ENCODE peak calls at places on chromosomes 3 and 15, in six cellular contexts. L, O, N, E, D and Z are unnamed samples.

GRCh38 chr3:12370758-12371157 is 81.9 kb downstream of the PPARG start:
- DNase-seq in E (peak; percentile 2), L (no peak), D (no peak), O (no peak), N (peak; percentile 37), Z (no peak)

GRCh38 chr3:111737712-111738097 is 121.4 kb upstream of the PHLDB2 start:
- DNase-seq in N (peak; percentile 52), O (no peak), E (no peak), D (no peak), L (no peak), Z (no peak)

GRCh38 chr3:157176108-157176507 is 16.2 kb upstream of the CCNL1 start:
- DNase-seq in E (peak; percentile 68), O (no peak), L (no peak), N (no peak), D (no peak), Z (no peak)

GRCh38 chr15:69126054-69126469 is 34.4 kb upstream of the GLCE start:
- DNase-seq in N (peak; percentile 80), D (no peak), E (no peak), O (peak; percentile 4), L (no peak), Z (peak; percentile 23)

GRCh38 chr3:63824309-63824708 is 5.2 kb downstream of the C3orf49 start:
- DNase-seq in L (no peak), O (no peak), E (no peak), N (no peak), D (no peak), Z (no peak)

GRCh38 chr15:74618841-74619596 is 3.4 kb downstream of the CLK3 start:
- DNase-seq in E (no peak), D (no peak), L (no peak), N (peak; percentile 59), O (no peak), Z (no peak)

GRCh38 chr3:78913711-78914110 is 854.1 kb downstream of the ROBO1 start:
- DNase-seq in D (no peak), N (no peak), L (no peak), E (no peak), O (no peak), Z (no peak)

GRCh38 chr3:64022451-64023186 is 675 bp downstream of the PSMD6 start:
- DNase-seq in E (peak; percentile 21), O (no peak), D (no peak), N (no peak), L (no peak), Z (peak; percentile 18)

GRCh38 chr3:8627541-8627940 is 17.1 kb downstream of the SSUH2 start:
- DNase-seq in O (no peak), L (no peak), N (no peak), D (no peak), E (no peak), Z (no peak)

GRCh38 chr3:180330440-180330839 is 271.5 kb upstream of the TTC14 start:
- DNase-seq in E (no peak), L (no peak), D (no peak), N (no peak), O (no peak), Z (no peak)

GRCh38 chr15:63331456-63331855 is 50.2 kb downstream of the CA12 start:
- DNase-seq in E (no peak), N (no peak), L (no peak), O (peak; percentile 24), D (no peak), Z (no peak)

GRCh38 chr15:37679627-37680026 is 254.8 kb upstream of the TMCO5A start:
- DNase-seq in E (no peak), D (no peak), O (no peak), L (no peak), N (no peak), Z (no peak)

GRCh38 chr15:37678124-37678523 is 256.3 kb upstream of the TMCO5A start:
- DNase-seq in E (no peak), D (no peak), O (no peak), L (peak; percentile 50), N (no peak), Z (no peak)

GRCh38 chr15:37682304-37682703 is 252.1 kb upstream of the TMCO5A start:
- DNase-seq in L (no peak), E (no peak), O (no peak), D (no peak), N (peak; percentile 5), Z (no peak)
- TF ChIP-seq CTCF in L (peak; percentile 47), E (peak; percentile 40), O (no peak), D (no peak), N (peak; percentile 36), Z (no peak)

GRCh38 chr3:170040283-170040907 is 2.6 kb downstream of the GPR160 start:
- DNase-seq in N (no peak), D (no peak), O (no peak), E (no peak), L (no peak), Z (no peak)
- H3K4me3 ChIP-seq in N (no peak overlapping the region), D (peak overlapping the region; percentile 87), O (no peak overlapping the region), E (no peak overlapping the region), L (no peak overlapping the region), Z (peak overlapping the region; percentile 87)

GRCh38 chr3:33579181-33579510 is 138.9 kb downstream of the CLASP2 start:
- DNase-seq in L (no peak), O (no peak), D (no peak), E (no peak), N (no peak), Z (no peak)

GRCh38 chr3:33578325-33579180 is 138.3 kb upstream of the UBP1 start:
- DNase-seq in E (no peak), N (peak; percentile 83), O (no peak), L (no peak), D (no peak), Z (no peak)

GRCh38 chr3:33575313-33575712 is 135.1 kb upstream of the UBP1 start:
- DNase-seq in O (no peak), L (no peak), N (no peak), E (no peak), D (no peak), Z (peak; percentile 64)

GRCh38 chr3:33577588-33577987 is 137.4 kb upstream of the UBP1 start:
- DNase-seq in N (no peak), E (no peak), O (no peak), D (no peak), L (no peak), Z (no peak)

DNA sequence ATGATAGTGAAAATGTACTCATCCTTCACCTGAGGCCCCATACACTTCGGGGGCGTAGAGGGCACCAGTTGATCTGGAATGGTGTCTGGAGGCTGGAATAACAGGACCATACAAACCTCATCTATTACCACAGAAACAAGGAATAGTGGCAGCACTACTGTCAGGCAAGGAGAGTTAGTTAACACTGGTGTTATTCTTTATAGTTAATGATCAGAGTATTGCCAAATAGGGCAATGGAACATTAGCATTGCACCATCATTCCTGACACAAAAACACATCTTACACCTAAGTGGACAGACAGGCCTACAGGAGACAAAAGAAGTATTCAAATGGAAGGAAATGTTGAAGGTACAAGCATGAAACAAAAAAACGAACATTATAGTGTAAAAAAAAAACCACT is 137.0 kb upstream of the UBP1 start:
- DNase-seq in O (no peak), D (no peak), L (no peak), N (peak; percentile 54), E (no peak), Z (no peak)
- TF ChIP-seq GABPA in O (no peak), D (no peak), L (no peak), N (no peak), E (no peak), Z (no peak)

DNA sequence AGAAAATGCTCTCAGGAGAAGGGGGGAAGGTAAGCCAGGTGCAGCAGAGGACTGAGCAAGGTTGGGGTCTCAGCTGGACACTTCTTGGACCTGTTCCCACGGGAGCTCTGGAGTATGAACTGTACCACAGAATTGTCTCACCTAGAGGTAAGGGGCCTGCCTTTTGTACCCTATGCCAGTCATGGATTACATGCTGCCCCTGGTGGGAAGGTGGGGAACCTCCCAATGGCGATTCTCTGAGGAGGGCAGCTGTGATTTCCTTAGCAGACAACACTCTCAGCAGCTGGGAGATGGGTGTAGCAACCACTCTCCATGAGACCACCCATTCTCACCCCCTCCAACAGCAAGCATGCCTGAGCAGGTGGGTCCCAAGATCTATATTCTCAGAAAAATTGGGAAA is 329.4 kb upstream of the CTNNB1 start:
- DNase-seq in O (no peak), E (no peak), N (no peak), L (peak; percentile 51), D (no peak), Z (no peak)
- TF ChIP-seq CTCF in O (no peak), E (no peak), N (no peak), L (peak; percentile 46), D (no peak), Z (no peak)

GRCh38 chr3:9721698-9722057 is 9.9 kb upstream of the BRPF1 start:
- DNase-seq in E (no peak), O (no peak), D (no peak), L (no peak), N (no peak), Z (peak; percentile 39)

GRCh38 chr3:9727743-9728142 is 3.8 kb upstream of the BRPF1 start:
- DNase-seq in D (no peak), L (no peak), N (no peak), E (no peak), O (peak; percentile 62), Z (no peak)

GRCh38 chr3:9727041-9727595 is 4.4 kb upstream of the BRPF1 start:
- DNase-seq in E (peak; percentile 51), O (peak; percentile 84), D (no peak), N (peak; percentile 42), L (peak; percentile 89), Z (no peak)

GRCh38 chr3:9729419-9729818 is 2.1 kb upstream of the BRPF1 start:
- DNase-seq in E (no peak), L (no peak), D (no peak), N (no peak), O (no peak), Z (no peak)

GRCh38 chr3:9725775-9726174 is 5.8 kb upstream of the BRPF1 start:
- DNase-seq in N (no peak), D (no peak), E (no peak), L (no peak), O (no peak), Z (no peak)
- H3K4me3 ChIP-seq in N (no peak overlapping the region), D (no peak overlapping the region), E (no peak overlapping the region), L (no peak overlapping the region), O (no peak overlapping the region), Z (no peak overlapping the region)